ENCODE peak calls at places on chromosomes 7 and 10, in eight cellular contexts. I, J, D, G, B, X, N and R are unnamed samples. For H3K27me3, the result is how much of the 10 kb centered on the place peaks cover.

GRCh38 chr10:103632247-103632642 is 138.7 kb downstream of the NEURL1 start:
- DNase-seq in I (no peak), J (no peak), D (no peak), G (peak), B (no peak), X (peak), N (no peak), R (no peak)

GRCh38 chr7:69246758-69247157 is 351.5 kb upstream of the AUTS2 start:
- DNase-seq in I (no peak), J (no peak), D (no peak), G (no peak), B (no peak), X (no peak), N (no peak), R (no peak)

GRCh38 chr10:78260141-78260540 is 226.5 kb downstream of the RPS24 start:
- DNase-seq in I (no peak), J (no peak), D (no peak), G (no peak), B (no peak), X (no peak), N (no peak), R (no peak)

GRCh38 chr10:1465421-1465902 is 271.9 kb downstream of the ADARB2 start:
- DNase-seq in I (no peak), J (no peak), D (no peak), G (no peak), B (no peak), X (no peak), N (no peak), R (no peak)

GRCh38 chr10:103736763-103737162 is 118.6 kb downstream of the SH3PXD2A start:
- DNase-seq in I (peak), J (peak), D (no peak), G (no peak), B (no peak), X (no peak), N (no peak), R (peak)

GRCh38 chr7:131164900-131165254 is 162.8 kb upstream of the MKLN1 start:
- DNase-seq in I (no peak), J (no peak), D (no peak), G (no peak), B (no peak), X (no peak), N (no peak), R (no peak)

GRCh38 chr7:95921543-95921942 is 149.2 kb downstream of the DYNC1I1 start:
- DNase-seq in I (no peak), J (no peak), D (no peak), G (no peak), B (no peak), X (no peak), N (no peak), R (no peak)

GRCh38 chr10:99532687-99533495 is at the start of gene NKX2-3:
- DNase-seq in I (no peak), J (no peak), D (peak), G (peak), B (peak), X (no peak), N (no peak), R (peak)

GRCh38 chr10:97179731-97180366 is 5.9 kb downstream of the SLIT1 start:
- DNase-seq in I (no peak), J (peak), D (no peak), G (peak), B (no peak), X (peak), N (no peak), R (peak)

GRCh38 chr7:110156511-110156910 is 934.4 kb upstream of the LRRN3 start:
- DNase-seq in I (no peak), J (no peak), D (no peak), G (no peak), B (no peak), X (no peak), N (no peak), R (no peak)

GRCh38 chr10:6659451-6659850 is 79.4 kb upstream of the PRKCQ start:
- DNase-seq in I (peak), J (no peak), D (no peak), G (no peak), B (no peak), X (no peak), N (no peak), R (no peak)

GRCh38 chr10:11440250-11441150 is 170.9 kb downstream of the USP6NL start:
- DNase-seq in I (no peak), J (no peak), D (no peak), G (no peak), B (no peak), X (no peak), N (no peak), R (no peak)

GRCh38 chr10:13416760-13417159 is 68.7 kb upstream of the SEPHS1 start:
- DNase-seq in I (no peak), J (no peak), D (no peak), G (no peak), B (no peak), X (no peak), N (no peak), R (no peak)

GRCh38 chr7:151558575-151558974 is 38.9 kb upstream of the RHEB start:
- DNase-seq in I (peak), J (no peak), D (no peak), G (no peak), B (no peak), X (no peak), N (no peak), R (no peak)

GRCh38 chr7:22210355-22210754 is 146.6 kb downstream of the RAPGEF5 start:
- DNase-seq in I (no peak), J (no peak), D (no peak), G (no peak), B (no peak), X (no peak), N (no peak), R (no peak)

DNA sequence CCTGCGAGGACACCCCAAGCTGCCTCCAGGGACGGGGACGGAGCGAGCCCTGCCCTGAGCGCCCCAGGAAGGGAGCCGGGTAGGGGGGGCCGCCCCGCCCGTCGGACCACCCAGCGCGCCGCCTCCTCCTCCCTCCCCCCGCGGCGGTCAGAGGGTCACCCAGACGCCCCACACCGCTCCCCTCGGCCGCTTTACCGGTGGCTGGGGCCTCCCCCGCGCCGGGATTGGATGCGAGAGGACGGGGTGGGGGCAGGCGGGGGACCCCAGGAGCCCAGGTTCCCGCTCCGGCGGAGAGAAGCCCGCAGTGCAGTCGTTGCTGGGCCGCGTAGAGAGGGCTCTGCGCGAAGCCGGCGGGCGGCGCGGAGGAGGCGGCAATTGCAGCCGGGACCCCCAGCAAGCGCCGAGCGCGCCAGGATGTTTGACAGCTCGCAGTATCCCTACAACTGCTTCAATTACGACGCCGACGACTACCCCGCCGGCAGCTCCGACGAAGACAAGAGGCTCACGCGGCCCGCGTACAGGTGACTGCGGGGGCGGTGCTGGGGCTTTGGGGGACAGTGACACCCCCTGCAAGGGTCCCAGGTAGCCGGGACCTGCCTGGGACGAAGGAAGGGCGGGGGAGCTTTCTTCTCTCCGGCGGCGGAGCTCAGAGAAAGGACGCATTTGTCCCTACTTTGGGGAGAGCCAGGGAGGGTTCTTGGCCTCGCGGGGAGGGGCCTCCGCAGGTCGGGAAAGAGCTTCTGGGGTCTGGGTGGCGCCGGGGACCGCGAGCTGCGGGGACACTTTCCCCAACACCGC is at the start of gene FOXL3:
- DNase-seq in I (no peak), J (no peak), D (no peak), G (no peak), B (no peak), X (peak), N (no peak), R (no peak)
- H3K4me3 ChIP-seq in I (no peak), J (no peak), D (no peak), G (no peak), B (no peak), X (no peak), N (no peak), R (no peak)

DNA sequence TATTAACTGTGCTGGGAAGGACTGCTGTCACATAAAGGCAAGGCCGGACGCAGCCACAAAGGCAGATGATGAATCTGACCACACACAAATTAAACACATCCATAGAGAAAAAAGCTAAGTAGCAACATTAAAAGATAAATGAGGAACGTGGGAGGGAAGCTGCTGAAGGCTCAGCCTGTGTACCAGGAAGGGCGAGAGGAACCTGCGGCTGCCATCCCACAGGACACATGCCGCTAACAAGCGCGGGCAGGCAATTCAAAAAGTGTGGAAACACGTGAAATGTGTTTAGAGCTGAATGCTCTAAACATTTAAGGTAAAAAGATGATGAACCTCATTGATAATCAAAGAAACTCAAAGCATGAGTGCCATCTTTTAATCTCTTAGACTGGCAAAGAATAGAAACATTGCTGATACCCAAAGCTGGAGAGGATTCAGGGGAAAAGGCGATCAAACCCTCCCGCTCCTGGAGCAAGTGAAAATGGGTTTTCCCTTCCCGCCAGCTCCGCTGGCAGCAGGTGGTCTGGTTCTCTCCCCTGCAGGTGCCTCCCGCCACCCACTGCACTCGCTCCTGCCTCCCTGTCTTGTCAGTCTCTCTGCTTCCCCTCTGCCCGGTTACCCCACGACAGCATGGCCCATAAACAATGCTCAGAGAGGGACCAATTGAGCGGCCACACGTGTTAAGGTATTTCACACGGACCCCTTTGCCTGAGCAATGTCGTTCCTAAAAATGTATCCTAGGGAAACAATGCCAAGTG is 4.2 kb downstream of the STK32C start:
- DNase-seq in I (no peak), J (no peak), D (no peak), G (no peak), B (no peak), X (peak), N (no peak), R (no peak)
- H3K27me3 ChIP-seq in I (under half), J (under half), D (under half), G (under half), B (under half), X (under half), N (under half), R (under half)

GRCh38 chr7:2016761-2017482 is 215.8 kb downstream of the MAD1L1 start:
- DNase-seq in I (no peak), J (no peak), D (peak), G (peak), B (peak), X (peak), N (no peak), R (no peak)

GRCh38 chr7:2018786-2019692 is 213.7 kb downstream of the MAD1L1 start:
- DNase-seq in I (peak), J (no peak), D (peak), G (peak), B (peak), X (peak), N (no peak), R (no peak)

GRCh38 chr7:2017483-2017891 is 215.3 kb downstream of the MAD1L1 start:
- DNase-seq in I (no peak), J (no peak), D (peak), G (peak), B (no peak), X (peak), N (no peak), R (no peak)

GRCh38 chr7:2019693-2020511 is 212.8 kb downstream of the MAD1L1 start:
- DNase-seq in I (peak), J (no peak), D (peak), G (peak), B (peak), X (peak), N (peak), R (peak)

DNA sequence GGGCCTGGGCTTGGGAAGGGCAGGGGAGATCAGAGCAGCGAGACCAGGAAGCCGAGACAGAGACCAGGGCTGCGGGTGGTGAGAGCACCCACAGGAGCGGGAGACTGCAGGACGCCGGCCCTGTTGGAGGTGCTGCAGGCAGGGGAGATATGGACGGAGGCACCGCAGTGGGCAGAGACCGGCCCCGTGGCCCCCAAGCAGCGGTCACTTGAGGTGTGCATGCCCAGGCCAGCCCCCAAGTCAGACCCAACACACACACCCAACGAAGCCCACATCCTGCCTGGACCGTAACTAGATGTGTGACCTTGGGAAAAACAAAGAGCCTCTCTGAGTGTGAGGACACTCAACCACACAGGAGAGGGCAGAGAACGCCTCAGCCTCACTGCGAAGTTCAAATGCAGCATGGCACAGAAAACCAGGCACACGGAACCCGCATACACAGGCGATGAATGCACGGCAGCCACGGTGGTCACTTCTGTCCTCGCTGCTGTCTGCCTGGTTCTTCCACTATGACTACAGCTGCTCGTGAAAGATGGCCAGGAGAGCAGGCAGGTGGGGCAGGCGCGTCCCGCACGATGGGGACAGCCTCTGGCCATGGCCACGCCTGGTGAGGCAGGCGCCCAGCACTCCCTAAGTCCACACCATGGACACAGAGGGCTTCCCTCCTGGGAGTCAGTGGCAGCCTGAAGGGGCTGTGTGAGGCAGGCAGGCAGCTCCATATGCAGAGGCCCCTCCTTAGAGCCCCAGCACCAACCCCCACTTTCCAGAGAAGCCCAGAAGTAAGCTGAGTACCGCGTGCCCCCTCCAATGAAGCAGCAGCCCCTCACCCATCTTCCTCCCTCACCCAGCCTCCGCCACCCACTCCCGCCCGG is 214.6 kb downstream of the MAD1L1 start:
- DNase-seq in I (no peak), J (no peak), D (peak), G (peak), B (peak), X (peak), N (no peak), R (no peak)
- H3K27ac ChIP-seq in I (no peak), J (no peak), D (no peak), G (no peak), B (no peak), X (no peak), N (no peak), R (no peak)

DNA sequence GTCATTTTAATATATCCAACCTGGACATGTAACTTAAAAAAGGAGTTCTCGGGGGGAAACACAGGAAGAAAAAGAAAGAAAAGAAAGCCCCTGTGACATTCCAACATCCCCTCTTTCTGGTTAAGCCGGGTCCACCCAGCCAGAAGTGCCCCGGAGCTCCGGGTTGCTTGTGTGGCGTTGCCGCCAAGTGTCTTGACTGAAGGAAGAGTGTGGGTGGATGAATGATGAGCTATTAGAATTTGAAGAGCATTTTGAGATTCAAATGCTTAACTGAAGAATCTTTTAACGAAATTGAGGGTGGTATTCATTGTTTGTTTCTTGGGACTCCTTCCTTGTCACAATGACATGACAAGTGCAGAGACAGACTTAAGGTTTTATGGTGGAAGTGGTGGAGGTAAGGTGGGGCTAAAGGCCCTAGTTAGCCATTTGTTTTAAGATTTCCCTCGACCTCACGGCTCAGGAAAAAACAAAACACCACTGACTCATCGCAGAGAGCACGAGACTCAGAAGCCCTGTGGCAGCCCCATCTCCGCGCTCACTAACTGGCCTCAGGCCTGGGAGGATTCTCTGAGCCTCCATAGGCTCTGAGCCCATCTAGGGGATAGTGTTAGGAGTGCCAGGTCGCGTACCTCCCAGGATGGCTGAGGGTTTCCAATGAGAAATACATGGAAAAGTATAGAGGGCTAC is 1.8 kb upstream of the GLI3 start:
- DNase-seq in I (peak), J (no peak), D (no peak), G (no peak), B (peak), X (peak), N (no peak), R (peak)
- H3K4me3 ChIP-seq in I (no peak), J (peak), D (peak), G (no peak), B (no peak), X (no peak), N (no peak), R (peak)

DNA sequence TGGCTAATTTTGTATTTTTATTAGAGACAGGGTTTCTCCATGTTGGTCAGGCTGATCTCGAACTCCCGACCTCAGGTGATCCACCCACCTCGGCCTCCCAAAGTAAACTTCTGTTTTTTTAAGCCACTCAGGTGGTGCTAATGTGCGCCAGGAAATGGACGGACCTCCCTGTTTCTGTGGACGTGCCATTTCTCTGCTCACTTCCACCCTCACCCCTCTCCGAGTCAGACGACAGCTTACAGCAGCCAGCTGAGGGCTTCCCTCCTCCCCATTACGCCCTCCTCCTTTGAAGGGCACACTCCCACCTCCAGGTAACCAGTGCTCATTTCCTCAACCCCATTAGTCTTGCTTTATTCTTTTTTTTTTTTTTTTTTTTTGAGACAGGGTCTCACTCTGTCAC is 41.7 kb upstream of the EZH2 start:
- DNase-seq in I (no peak), J (no peak), D (no peak), G (no peak), B (no peak), X (no peak), N (no peak), R (no peak)
- H3K27me3 ChIP-seq in I (under half), J (under half), D (under half), G (under half), B (under half), X (under half), N (under half), R (under half)